ENCODE peak calls at places on chromosomes 5 and 9, in nine cellular contexts. A is lung, R is left ventricle myocardium inferior, V is adipocyte, O is K562, N is fibroblast of the aortic adventitia, D is HepG2, S is body of pancreas, K is kidney epithelial cell. E is an unnamed sample.

GRCh38 chr9:93630806-93631411 is 54.5 kb downstream of the PHF2 start:
- DNase-seq in A (no peak), N (no peak), O (no peak), R (no peak), V (no peak), S (no peak), K (no peak), D (no peak), E (peak)

GRCh38 chr5:149804478-149805450 is 74.7 kb downstream of the PPARGC1B start:
- DNase-seq in A (no peak), D (no peak), N (no peak), V (no peak), K (no peak), R (no peak), S (no peak), O (no peak), E (no peak)

GRCh38 chr5:33334829-33335228 is 105.9 kb upstream of the TARS1 start:
- DNase-seq in V (no peak), O (no peak), A (no peak), D (no peak), K (no peak), S (no peak), N (no peak), R (no peak), E (no peak)

GRCh38 chr9:124527781-124528180 is 20.6 kb upstream of the NR5A1 start:
- DNase-seq in O (no peak), D (no peak), N (peak), S (no peak), A (no peak), R (no peak), V (peak), K (no peak), E (no peak)

GRCh38 chr5:156934450-156935211 is 28.4 kb downstream of the TIMD4 start:
- DNase-seq in S (peak), O (peak), D (peak), R (no peak), V (peak), N (no peak), A (no peak), K (no peak), E (no peak)

GRCh38 chr5:10528056-10528816 is 35.6 kb upstream of the ANKRD33B start:
- DNase-seq in V (peak), R (no peak), D (no peak), A (no peak), K (no peak), O (no peak), S (no peak), N (peak), E (no peak)

GRCh38 chr9:76302947-76303550 is 91.2 kb downstream of the RFK start:
- DNase-seq in V (peak), N (peak), A (no peak), D (peak), K (no peak), S (peak), O (peak), R (no peak), E (no peak)

GRCh38 chr9:133830310-133830709 is 92.2 kb upstream of the SARDH start:
- DNase-seq in O (no peak), V (no peak), A (no peak), N (no peak), R (no peak), K (no peak), D (no peak), S (no peak), E (no peak)

GRCh38 chr5:92969781-92970237 is 611.2 kb downstream of the NR2F1-AS1 start:
- DNase-seq in N (peak), S (no peak), O (no peak), K (no peak), A (no peak), R (no peak), V (peak), D (peak), E (no peak)

GRCh38 chr5:34534237-34535108 is 121.7 kb upstream of the RAI14 start:
- DNase-seq in D (peak), V (peak), R (no peak), N (peak), S (no peak), O (no peak), A (no peak), K (no peak), E (no peak)

GRCh38 chr9:113636165-113636564 is 172.6 kb downstream of the RGS3 start:
- DNase-seq in A (no peak), O (no peak), S (no peak), V (no peak), D (peak), N (no peak), R (no peak), K (no peak), E (no peak)

GRCh38 chr5:15902050-15902449 is 277.5 kb downstream of the MARCHF11 start:
- DNase-seq in O (no peak), R (no peak), V (no peak), A (no peak), N (no peak), D (no peak), K (no peak), S (no peak), E (no peak)

GRCh38 chr5:140429724-140430123 is 28.1 kb downstream of the ANKHD1 start:
- DNase-seq in O (no peak), R (no peak), D (no peak), K (no peak), S (no peak), N (no peak), V (no peak), A (no peak), E (no peak)

DNA sequence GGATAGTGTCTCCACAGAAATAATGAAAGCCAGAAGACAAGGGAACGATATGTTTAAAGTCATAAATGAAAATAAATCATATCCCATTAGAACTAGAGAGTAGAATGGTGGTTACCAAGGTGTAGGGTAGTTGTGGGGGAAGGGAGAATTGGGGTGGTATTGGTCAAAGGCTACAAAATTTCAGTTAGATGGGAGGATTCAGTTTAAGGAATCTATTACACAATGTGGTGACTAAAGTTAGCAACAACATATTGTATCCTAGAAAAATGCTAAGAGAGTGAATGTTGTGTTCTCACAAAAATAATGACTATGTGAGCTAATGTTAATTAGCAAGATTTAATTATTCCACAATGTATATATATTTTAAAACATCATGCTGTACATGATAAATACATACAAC is 27.8 kb upstream of the LARP1 start:
- DNase-seq in A (no peak), V (no peak), N (no peak), K (no peak), S (no peak), O (no peak), R (no peak), D (no peak), E (no peak)
- H3K4me3 ChIP-seq in A (no peak), V (no peak), N (no peak), K (no peak), S (no peak), O (no peak), R (no peak), D (no peak), E (no peak)

DNA sequence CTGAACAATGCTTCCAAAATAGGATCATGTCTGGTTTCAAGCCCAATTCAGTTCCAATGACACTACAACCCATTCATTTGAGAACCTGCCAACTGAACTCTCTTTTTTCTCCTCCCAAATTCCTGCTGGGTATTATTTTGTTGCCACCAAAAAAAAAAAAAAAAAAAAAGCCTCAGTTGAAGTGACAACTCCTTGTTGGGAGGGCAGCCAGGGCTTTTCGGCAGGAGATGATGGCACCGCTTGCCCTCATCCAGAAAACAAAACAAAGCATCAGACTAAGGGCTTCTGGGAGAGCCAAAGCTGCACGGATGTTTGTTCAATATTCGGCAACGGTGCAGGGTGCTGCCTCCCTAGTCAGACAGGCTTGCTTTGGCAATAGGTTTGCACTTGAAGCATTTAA is 30.6 kb upstream of the TRIM32 start:
- DNase-seq in R (peak), A (no peak), S (no peak), N (no peak), V (no peak), K (no peak), D (no peak), O (no peak), E (no peak)
- H3K4me3 ChIP-seq in R (no peak), A (no peak), S (no peak), N (no peak), V (peak), K (no peak), D (no peak), O (no peak), E (no peak)

GRCh38 chr5:57408285-57408684 is 74.3 kb downstream of the ACTBL2 start:
- DNase-seq in K (no peak), R (no peak), N (no peak), O (no peak), V (no peak), A (no peak), S (no peak), D (no peak), E (no peak)
- H3K4me3 ChIP-seq in K (no peak), R (no peak), N (no peak), O (no peak), V (peak), A (no peak), S (no peak), D (no peak), E (no peak)

DNA sequence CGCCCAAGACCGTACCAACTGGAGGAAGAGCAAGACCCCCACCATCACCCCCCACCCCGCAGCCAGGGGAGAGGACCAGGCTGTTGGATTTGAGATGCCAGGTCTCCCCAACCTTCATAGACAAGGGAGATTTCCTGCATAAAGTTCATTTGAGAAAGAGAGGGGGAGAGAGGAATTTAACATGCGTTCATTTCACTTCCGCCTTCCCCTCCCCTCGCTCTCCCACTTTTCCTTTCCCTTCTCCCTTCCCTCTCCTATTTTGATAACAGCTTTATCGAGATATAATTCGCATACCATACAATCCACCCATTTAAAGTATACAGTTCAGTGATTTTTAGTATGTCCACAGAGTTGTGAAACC is 4.2 kb upstream of the NKX2-5 start:
- DNase-seq in D (no peak), V (no peak), O (no peak), N (no peak), K (no peak), A (no peak), R (no peak), S (no peak), E (no peak)
- H3K4me3 ChIP-seq in D (peak), V (no peak), O (no peak), N (no peak), K (no peak), A (no peak), R (peak), S (no peak), E (no peak)

GRCh38 chr9:6907772-6908381 is 150.1 kb downstream of the KDM4C start:
- DNase-seq in O (peak), N (peak), K (no peak), R (no peak), V (peak), A (no peak), S (no peak), D (peak), E (no peak)
- H3K4me3 ChIP-seq in O (no peak), N (no peak), K (no peak), R (no peak), V (no peak), A (no peak), S (no peak), D (no peak), E (no peak)

DNA sequence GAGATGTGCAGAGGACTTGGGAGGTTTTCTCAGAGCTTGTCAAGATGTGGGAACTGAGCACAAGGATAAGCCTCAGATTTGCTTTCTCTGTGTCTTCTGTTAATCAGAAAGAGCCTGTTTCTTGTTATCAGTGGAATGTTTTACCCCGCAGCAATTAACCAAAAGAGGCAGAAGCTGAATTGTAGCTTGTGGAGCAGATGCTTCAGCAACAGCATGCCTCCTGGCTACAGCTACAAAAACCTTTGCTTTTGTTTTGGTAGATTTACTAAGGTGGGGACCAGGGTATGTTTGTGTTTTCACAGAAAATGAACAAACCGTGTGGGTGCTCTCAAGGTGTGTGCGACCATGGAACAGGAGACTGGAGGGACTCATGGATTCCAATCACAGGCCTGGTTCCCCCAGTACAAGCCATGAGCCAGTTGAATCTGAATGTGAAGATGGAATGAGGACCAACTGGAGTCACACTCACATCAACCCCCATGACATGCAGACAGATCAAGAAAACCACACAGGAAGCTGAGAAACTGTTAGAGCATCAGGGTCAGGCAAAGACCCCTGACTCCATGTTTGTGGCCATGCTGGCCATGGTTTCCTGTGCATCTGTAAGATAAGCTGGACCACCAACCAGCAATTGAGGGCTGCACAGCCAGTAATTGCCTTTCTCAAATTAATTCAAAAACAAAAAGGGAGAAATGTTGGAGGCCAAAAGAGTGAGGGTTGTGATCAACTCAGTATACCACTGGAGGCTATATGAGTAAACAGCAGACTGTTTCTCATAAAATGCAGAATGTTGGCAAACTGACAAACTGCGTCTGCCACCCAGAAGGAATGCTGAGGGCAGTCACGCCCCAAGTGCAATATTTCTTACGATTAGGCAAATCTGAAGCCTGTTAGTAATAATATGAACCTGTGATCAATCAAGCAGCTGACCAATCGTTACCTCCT is 6.8 kb downstream of the UGT3A2 start:
- DNase-seq in S (no peak), V (peak), N (no peak), K (no peak), R (no peak), O (no peak), A (no peak), D (no peak), E (no peak)
- H3K4me3 ChIP-seq in S (no peak), V (no peak), N (no peak), K (no peak), R (no peak), O (no peak), A (no peak), D (no peak), E (no peak)

GRCh38 chr5:163645421-163646416 is 140.3 kb downstream of the MAT2B start:
- DNase-seq in N (no peak), A (no peak), S (no peak), R (no peak), O (no peak), D (no peak), K (no peak), V (no peak), E (no peak)
- H3K4me3 ChIP-seq in N (no peak), A (no peak), S (no peak), R (no peak), O (no peak), D (no peak), K (no peak), V (no peak), E (no peak)

DNA sequence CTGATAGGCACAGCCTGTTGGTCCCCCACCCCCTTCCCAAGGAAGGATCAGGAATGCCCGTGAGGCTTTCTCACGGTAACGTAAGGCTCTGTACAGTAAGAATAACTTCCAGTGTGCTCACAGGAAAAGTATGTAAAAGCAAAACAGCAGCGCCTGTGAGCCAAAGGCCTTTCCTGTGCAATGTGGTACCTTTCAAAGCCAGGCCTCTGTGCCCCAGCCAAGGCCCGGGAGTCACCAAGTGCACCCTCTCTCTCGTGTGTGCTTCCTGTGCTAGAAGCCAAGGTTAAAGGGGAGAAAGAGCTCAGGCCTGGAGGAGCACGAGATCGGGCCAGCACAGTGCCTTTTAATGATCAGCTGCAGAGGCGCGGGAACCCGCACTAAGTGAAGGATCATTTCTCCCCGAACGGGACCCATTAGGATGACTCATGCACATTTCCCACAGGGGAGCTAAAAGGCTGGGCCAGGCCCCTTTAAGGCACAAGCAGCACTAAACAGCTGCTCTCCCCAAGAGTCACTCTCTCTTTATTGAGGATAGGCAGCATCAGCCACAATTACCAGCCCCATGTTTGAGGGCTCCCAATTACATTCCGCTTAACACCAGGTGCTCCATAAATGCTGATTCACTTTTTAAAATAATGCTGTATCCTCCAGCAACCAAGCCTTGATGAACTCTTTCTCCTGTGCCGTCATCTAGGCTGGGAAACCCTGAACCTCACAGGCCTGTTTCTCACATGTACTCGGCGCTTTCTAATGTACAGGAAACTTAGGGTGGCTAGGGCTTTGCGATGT is 42.8 kb downstream of the SHB start:
- DNase-seq in N (peak), A (peak), K (peak), D (peak), R (no peak), S (no peak), O (peak), V (peak), E (no peak)
- H3K4me3 ChIP-seq in N (peak), A (no peak), K (no peak), D (no peak), R (peak), S (no peak), O (no peak), V (peak), E (no peak)

GRCh38 chr9:72627147-72627546 is 105.7 kb downstream of the TMC1 start:
- DNase-seq in O (no peak), N (no peak), K (no peak), S (no peak), A (no peak), D (no peak), V (no peak), R (no peak), E (no peak)
- H3K4me3 ChIP-seq in O (no peak), N (no peak), K (no peak), S (no peak), A (no peak), D (no peak), V (no peak), R (no peak), E (no peak)

DNA sequence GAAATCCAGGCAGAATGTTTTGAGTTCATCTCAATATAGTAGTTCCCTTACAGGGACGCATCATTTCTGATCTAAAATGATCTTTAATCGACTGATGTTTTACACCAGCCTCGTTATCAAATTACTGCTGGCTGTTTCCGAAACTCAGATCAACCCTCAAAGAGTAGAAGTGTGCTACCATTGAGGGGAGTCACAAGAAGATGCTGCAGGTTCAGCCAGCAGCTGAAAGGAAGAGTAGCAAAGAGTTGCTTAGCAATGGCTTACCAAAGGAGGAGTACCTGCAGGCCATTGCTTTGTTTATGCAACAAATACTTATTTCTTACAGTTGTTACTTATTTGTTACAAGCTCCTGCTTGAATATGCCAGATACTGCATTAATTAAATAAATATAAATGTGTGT is 144.1 kb downstream of the EBF1 start:
- DNase-seq in A (no peak), R (no peak), V (no peak), K (no peak), S (no peak), D (no peak), O (no peak), N (no peak), E (no peak)
- H3K4me3 ChIP-seq in A (no peak), R (no peak), V (no peak), K (no peak), S (no peak), D (no peak), O (no peak), N (no peak), E (no peak)

E was measured in vagina.